ENCODE peak calls at places on chromosome X, in ten cellular contexts. B is iPS DF 6.9; P is lower lobe of right lung; A is GM19239; D is M059J; Q is HuH-7; J is stimulated activated effector memory CD8-positive, alpha-beta T cell treated with anti-CD3 and anti-CD28 coated beads, Interleukin-12 subunit alpha, Interleukin-12 subunit beta, amount 100 ng/mL, for 72 hours; T is stimulated activated CD4-positive, alpha-beta T cell treated with anti-CD3 and anti-CD28 coated beads, Interleukin-4, amount 100 ng/mL, for 1 hour; W is effector memory CD8-positive, alpha-beta T cell; V is stimulated activated CD8-positive, alpha-beta memory T cell treated with anti-CD3 and anti-CD28 coated beads, Interleukin-4, amount 100 ng/mL, for 1 hour. X is an unnamed sample.
A peak's percentile ranks its signal among the peaks of the same experiment; 100 is the strongest.

GRCh38 chrX:101219840-101220191 is 230 bp downstream of the DRP2 start:
- DNase-seq in B (no peak), P (no peak), A (no peak), D (peak; percentile 70), Q (no peak), J (no peak), T (peak; percentile 15), W (no peak), V (no peak), X (no peak)

GRCh38 chrX:131724292-131724691 is 180.4 kb downstream of the OR13H1 start:
- DNase-seq in B (no peak), P (no peak), A (no peak), D (no peak), Q (no peak), J (no peak), T (no peak), W (no peak), V (no peak), X (no peak)

GRCh38 chrX:131792789-131793462 is 230.2 kb upstream of the STK26 start:
- DNase-seq in B (no peak), P (no peak), A (no peak), D (peak; percentile 30), Q (no peak), J (no peak), T (no peak), W (no peak), V (peak; percentile 71), X (no peak)

GRCh38 chrX:121579016-121579760 is 531.8 kb downstream of the GLUD2 start:
- DNase-seq in B (no peak), P (no peak), A (no peak), D (peak; percentile 3), Q (no peak), J (no peak), T (peak; percentile 3), W (no peak), V (no peak), X (peak; percentile 56)

GRCh38 chrX:31130457-31131215 is 58.8 kb upstream of the FTHL17 start:
- DNase-seq in B (no peak), P (no peak), A (no peak), D (no peak), Q (no peak), J (no peak), T (no peak), W (no peak), V (no peak), X (no peak)

GRCh38 chrX:45709381-45709780 is 508.7 kb upstream of the DIPK2B start:
- DNase-seq in B (no peak), P (no peak), A (no peak), D (peak; percentile 61), Q (no peak), J (no peak), T (no peak), W (no peak), V (no peak), X (no peak)

GRCh38 chrX:57417827-57418226 is 131.3 kb downstream of the FAAH2 start:
- DNase-seq in B (no peak), P (no peak), A (no peak), D (no peak), Q (no peak), J (no peak), T (no peak), W (no peak), V (no peak), X (no peak)

GRCh38 chrX:6291444-6291843 is 62.8 kb upstream of the NLGN4X start:
- DNase-seq in B (no peak), P (no peak), A (no peak), D (no peak), Q (no peak), J (no peak), T (no peak), W (no peak), V (no peak), X (no peak)

GRCh38 chrX:19670854-19671620 is 155.7 kb upstream of the MAP3K15 start:
- DNase-seq in B (no peak), P (no peak), A (no peak), D (peak; percentile 91), Q (peak; percentile 13), J (no peak), T (no peak), W (no peak), V (no peak), X (no peak)

GRCh38 chrX:21153503-21153902 is 220.7 kb upstream of the CNKSR2 start:
- DNase-seq in B (no peak), P (no peak), A (no peak), D (no peak), Q (no peak), J (no peak), T (no peak), W (no peak), V (no peak), X (no peak)

GRCh38 chrX:80216086-80216485 is 201.5 kb downstream of the TBX22 start:
- DNase-seq in B (no peak), P (no peak), A (no peak), D (peak; percentile 38), Q (no peak), J (no peak), T (no peak), W (no peak), V (no peak), X (no peak)

GRCh38 chrX:11579856-11580595 is 85.7 kb downstream of the ARHGAP6 start:
- DNase-seq in B (no peak), P (no peak), A (no peak), D (peak; percentile 18), Q (no peak), J (no peak), T (no peak), W (no peak), V (no peak), X (no peak)

GRCh38 chrX:102345916-102346315 is 93.9 kb downstream of the NXF2B start:
- DNase-seq in B (no peak), P (peak; percentile 41), A (no peak), D (peak; percentile 40), Q (peak; percentile 17), J (peak; percentile 74), T (peak; percentile 63), W (peak; percentile 52), V (peak; percentile 50), X (no peak)

GRCh38 chrX:118156953-118157608 is 40.5 kb upstream of the KLHL13 start:
- DNase-seq in B (no peak), P (no peak), A (no peak), D (no peak), Q (no peak), J (no peak), T (no peak), W (no peak), V (no peak), X (no peak)

GRCh38 chrX:30278365-30278764 is 30.8 kb downstream of the NR0B1 start:
- DNase-seq in B (no peak), P (no peak), A (no peak), D (peak; percentile 62), Q (no peak), J (no peak), T (no peak), W (no peak), V (no peak), X (no peak)

GRCh38 chrX:111671668-111672067 is 9.3 kb upstream of the ALG13 start:
- DNase-seq in B (no peak), P (no peak), A (no peak), D (no peak), Q (no peak), J (no peak), T (no peak), W (no peak), V (no peak), X (no peak)

GRCh38 chrX:109831326-109831985 is 98.4 kb upstream of the ACSL4 start:
- DNase-seq in B (no peak), P (no peak), A (no peak), D (no peak), Q (no peak), J (no peak), T (no peak), W (no peak), V (no peak), X (no peak)

GRCh38 chrX:153877571-153878261 is 8.3 kb downstream of the L1CAM start:
- DNase-seq in B (no peak), P (no peak), A (no peak), D (no peak), Q (no peak), J (no peak), T (no peak), W (no peak), V (no peak), X (no peak)

GRCh38 chrX:41384041-41384705 is 50.2 kb downstream of the DDX3X start:
- DNase-seq in B (no peak), P (peak; percentile 88), A (no peak), D (peak; percentile 89), Q (no peak), J (no peak), T (peak; percentile 63), W (no peak), V (no peak), X (no peak)

GRCh38 chrX:108304210-108304609 is 134.0 kb downstream of the COL4A6 start:
- DNase-seq in B (no peak), P (no peak), A (no peak), D (no peak), Q (no peak), J (no peak), T (no peak), W (no peak), V (no peak), X (no peak)

GRCh38 chrX:150694738-150695410 is 1.7 kb downstream of the MTMR1 start:
- DNase-seq in B (no peak), P (no peak), A (no peak), D (no peak), Q (no peak), J (no peak), T (peak; percentile 14), W (no peak), V (no peak), X (no peak)

GRCh38 chrX:1222511-1223252 is 10.2 kb upstream of the CRLF2 start:
- DNase-seq in B (no peak), P (no peak), A (no peak), D (peak; percentile 64), Q (no peak), J (no peak), T (no peak), W (no peak), V (no peak), X (no peak)

GRCh38 chrX:124573458-124573857 is 227.1 kb downstream of the SH2D1A start:
- DNase-seq in B (no peak), P (no peak), A (no peak), D (no peak), Q (no peak), J (no peak), T (no peak), W (no peak), V (no peak), X (no peak)

GRCh38 chrX:10045327-10046000 is 78.3 kb downstream of the CLDN34 start:
- DNase-seq in B (no peak), P (no peak), A (no peak), D (no peak), Q (no peak), J (no peak), T (no peak), W (no peak), V (no peak), X (no peak)

GRCh38 chrX:72255445-72255844 is 16.6 kb upstream of the ERCC6L start:
- DNase-seq in B (no peak), P (peak; percentile 67), A (no peak), D (peak; percentile 62), Q (no peak), J (no peak), T (no peak), W (no peak), V (no peak), X (no peak)

GRCh38 chrX:136525738-136526606 is 6.0 kb upstream of the VGLL1 start:
- DNase-seq in B (no peak), P (peak; percentile 38), A (no peak), D (peak; percentile 93), Q (no peak), J (no peak), T (no peak), W (no peak), V (no peak), X (peak; percentile 44)

GRCh38 chrX:2497961-2498780 is 2.6 kb downstream of the DHRSX start:
- DNase-seq in B (no peak), P (no peak), A (no peak), D (peak; percentile 36), Q (peak; percentile 61), J (no peak), T (no peak), W (no peak), V (no peak), X (no peak)

GRCh38 chrX:48741834-48742233 is 19.7 kb upstream of the GLOD5 start:
- DNase-seq in B (no peak), P (no peak), A (no peak), D (no peak), Q (no peak), J (no peak), T (no peak), W (no peak), V (no peak), X (no peak)

X was measured in T47D.